ENCODE peak calls at places on chromosome 13, in five cellular contexts. J is fibroblast of pulmonary artery, M is bronchial epithelial cell, D is ovary, Q is psoas muscle. Y is an unnamed sample.
A peak's percentile ranks its signal among the peaks of the same experiment; 100 is the strongest.

GRCh38 chr13:27820524-27821482 is 28.5 kb downstream of the GSX1 start:
- DNase-seq in J (no peak), M (no peak), D (no peak), Q (no peak), Y (no peak)

GRCh38 chr13:49664606-49665005 is 26.7 kb downstream of the EBPL start:
- DNase-seq in J (no peak), M (no peak), D (no peak), Q (no peak), Y (no peak)

GRCh38 chr13:41418027-41418426 is 39.3 kb upstream of the RGCC start:
- DNase-seq in J (peak; percentile 45), M (peak; percentile 45), D (no peak), Q (no peak), Y (no peak)

GRCh38 chr13:104140557-104140956 is 1074.3 kb upstream of the SLC10A2 start:
- DNase-seq in J (peak; percentile 21), M (peak; percentile 48), D (no peak), Q (no peak), Y (no peak)

GRCh38 chr13:51704399-51705306 is 99.3 kb downstream of the DHRS12 start:
- DNase-seq in J (no peak), M (no peak), D (no peak), Q (no peak), Y (no peak)

GRCh38 chr13:32017449-32017848 is 14.1 kb upstream of the FRY start:
- DNase-seq in J (no peak), M (no peak), D (no peak), Q (no peak), Y (no peak)

GRCh38 chr13:42544246-42544915 is 29.6 kb upstream of the TNFSF11 start:
- DNase-seq in J (no peak), M (peak; percentile 23), D (no peak), Q (no peak), Y (no peak)

GRCh38 chr13:21683034-21683733 is 12.3 kb downstream of the FGF9 start:
- DNase-seq in J (no peak), M (peak; percentile 99), D (no peak), Q (no peak), Y (peak; percentile 89)

GRCh38 chr13:42477588-42478190 is 96.3 kb upstream of the TNFSF11 start:
- DNase-seq in J (no peak), M (no peak), D (no peak), Q (no peak), Y (no peak)

GRCh38 chr13:100069278-100069677 is 19.6 kb upstream of the PCCA start:
- DNase-seq in J (peak; percentile 92), M (peak; percentile 76), D (no peak), Q (no peak), Y (no peak)

GRCh38 chr13:26697069-26697955 is 63.3 kb downstream of the GPR12 start:
- DNase-seq in J (no peak), M (no peak), D (no peak), Q (peak; percentile 49), Y (no peak)

GRCh38 chr13:27721681-27722080 is 70.6 kb upstream of the GSX1 start:
- DNase-seq in J (no peak), M (no peak), D (no peak), Q (no peak), Y (no peak)

GRCh38 chr13:28022848-28023518 is 34.5 kb upstream of the URAD start:
- DNase-seq in J (peak; percentile 16), M (no peak), D (no peak), Q (no peak), Y (no peak)

GRCh38 chr13:29315847-29316246 is 279.6 kb downstream of the SLC7A1 start:
- DNase-seq in J (no peak), M (no peak), D (no peak), Q (no peak), Y (no peak)

GRCh38 chr13:39451860-39452301 is 151.1 kb downstream of the LHFPL6 start:
- DNase-seq in J (peak; percentile 83), M (no peak), D (peak; percentile 36), Q (peak; percentile 67), Y (no peak)

GRCh38 chr13:47119568-47120080 is 222.8 kb upstream of the HTR2A start:
- DNase-seq in J (no peak), M (no peak), D (no peak), Q (no peak), Y (no peak)

GRCh38 chr13:100148422-100148821 is 59.5 kb downstream of the PCCA start:
- DNase-seq in J (no peak), M (no peak), D (no peak), Q (no peak), Y (no peak)

GRCh38 chr13:30422056-30422914 is at the start of gene UBE2L5:
- DNase-seq in J (peak; percentile 77), M (peak; percentile 65), D (peak; percentile 85), Q (peak; percentile 89), Y (no peak)

GRCh38 chr13:79724348-79725103 is 243.6 kb downstream of the NDFIP2 start:
- DNase-seq in J (peak; percentile 21), M (no peak), D (no peak), Q (no peak), Y (peak; percentile 87)

GRCh38 chr13:99377641-99378040 is 70.4 kb upstream of the GPR183 start:
- DNase-seq in J (no peak), M (no peak), D (no peak), Q (no peak), Y (no peak)

GRCh38 chr13:28470286-28470685 is 24.6 kb downstream of the FLT1 start:
- DNase-seq in J (peak; percentile 80), M (no peak), D (no peak), Q (no peak), Y (no peak)

GRCh38 chr13:94886191-94886590 is 173.8 kb upstream of the SOX21 start:
- DNase-seq in J (peak; percentile 29), M (no peak), D (no peak), Q (no peak), Y (no peak)

GRCh38 chr13:113491418-113491883 is 940 bp upstream of the DCUN1D2 start:
- DNase-seq in J (no peak), M (no peak), D (peak; percentile 61), Q (peak; percentile 67), Y (no peak)

DNA sequence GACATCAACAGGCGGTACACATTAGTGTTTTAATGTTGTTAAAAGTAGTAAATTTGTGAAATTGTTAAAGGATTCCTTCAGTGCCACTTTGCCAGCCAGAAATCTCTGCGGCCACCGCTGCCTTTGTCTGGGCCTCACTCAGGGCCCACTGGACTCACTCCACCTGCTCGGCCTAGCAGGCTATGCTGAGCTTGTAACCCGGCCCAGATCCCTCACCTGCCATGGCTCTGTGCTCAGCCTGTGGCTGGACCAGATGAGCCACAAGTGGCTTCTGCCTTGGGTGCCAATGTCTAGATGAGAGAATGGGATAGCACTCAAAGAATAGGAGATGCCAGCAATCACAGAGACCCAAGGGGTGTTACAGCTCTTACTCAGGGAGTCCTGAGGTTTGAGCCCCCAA is 1228.0 kb downstream of the DIAPH3 start:
- DNase-seq in J (no peak), M (no peak), D (no peak), Q (no peak), Y (no peak)
- TF ChIP-seq CTCF in J (no peak), M (no peak), D (no peak), Q (no peak), Y (no peak)

DNA sequence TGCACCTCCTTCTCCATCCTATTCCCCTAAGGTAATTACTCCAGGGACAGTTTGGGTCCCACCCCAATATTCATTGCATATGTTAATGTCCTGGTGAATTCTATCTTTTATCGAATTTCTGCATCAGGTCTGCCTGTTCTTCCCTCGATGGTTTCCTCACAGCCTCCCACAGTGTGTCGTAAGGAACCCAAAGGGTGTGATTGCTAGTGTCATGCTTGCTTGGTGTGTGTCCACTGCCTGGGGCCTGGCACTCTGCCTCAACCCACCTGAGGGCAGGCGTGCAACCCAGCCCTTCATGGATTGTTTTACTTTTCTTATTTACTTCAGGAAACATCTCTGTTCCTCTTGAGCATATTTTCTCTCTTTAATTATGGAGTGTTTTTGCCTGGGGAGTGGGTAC is 60.2 kb upstream of the CYSLTR2 start:
- DNase-seq in J (no peak), M (no peak), D (no peak), Q (no peak), Y (no peak)
- H3K4me3 ChIP-seq in J (no peak overlapping the region), M (no peak overlapping the region), D (no peak overlapping the region), Q (no peak overlapping the region), Y (no peak overlapping the region)

GRCh38 chr13:106661236-106661635 is 93.3 kb upstream of the ARGLU1 start:
- DNase-seq in J (no peak), M (no peak), D (no peak), Q (no peak), Y (no peak)
- TF ChIP-seq CTCF in J (no peak), M (no peak), D (no peak), Q (no peak), Y (no peak)

GRCh38 chr13:24541127-24541475 is 28.5 kb upstream of the PARP4 start:
- DNase-seq in J (no peak), M (no peak), D (no peak), Q (no peak), Y (no peak)
- H3K4me3 ChIP-seq in J (peak overlapping the region; percentile 51), M (no peak overlapping the region), D (no peak overlapping the region), Q (peak overlapping the region; percentile 55), Y (no peak overlapping the region)

GRCh38 chr13:35718084-35718483 is 241.6 kb upstream of the MAB21L1 start:
- DNase-seq in J (no peak), M (no peak), D (no peak), Q (no peak), Y (no peak)
- TF ChIP-seq CTCF in J (no peak), M (no peak), D (no peak), Q (no peak), Y (no peak)